ENCODE peak calls at places on chromosome 15, in four cellular contexts. V is IMR-90, K is neuronal stem cell, I is trophoblast cell. A is an unnamed sample.
A peak's percentile ranks its signal among the peaks of the same experiment; 100 is the strongest.

GRCh38 chr15:53193149-53193548 is 403.0 kb upstream of the ONECUT1 start:
- DNase-seq in V (no peak), K (peak; percentile 48), I (peak; percentile 49), A (no peak)

GRCh38 chr15:62895139-62895866 is 147.2 kb upstream of the TPM1 start:
- DNase-seq in V (peak; percentile 88), K (no peak), I (peak; percentile 68), A (peak; percentile 86)

GRCh38 chr15:94262201-94262600 is 30.8 kb downstream of the MCTP2 start:
- DNase-seq in V (no peak), K (no peak), I (no peak), A (no peak)

GRCh38 chr15:97804950-97805349 is 155.6 kb upstream of the ARRDC4 start:
- DNase-seq in V (no peak), K (no peak), I (no peak), A (no peak)

GRCh38 chr15:78880828-78881227 is 8.1 kb downstream of the MORF4L1 start:
- DNase-seq in V (peak; percentile 54), K (no peak), I (peak; percentile 85), A (no peak)

GRCh38 chr15:94673801-94674200 is 442.4 kb downstream of the MCTP2 start:
- DNase-seq in V (no peak), K (no peak), I (no peak), A (no peak)

GRCh38 chr15:57861039-57861638 is 154.6 kb downstream of the POLR2M start:
- DNase-seq in V (peak; percentile 66), K (peak; percentile 59), I (peak; percentile 86), A (peak; percentile 65)

GRCh38 chr15:71337197-71337845 is 222.1 kb downstream of the THSD4 start:
- DNase-seq in V (no peak), K (no peak), I (peak; percentile 99), A (peak; percentile 47)

GRCh38 chr15:58742424-58743160 is 6.9 kb downstream of the ADAM10 start:
- DNase-seq in V (peak; percentile 92), K (no peak), I (peak; percentile 95), A (peak; percentile 79)

GRCh38 chr15:34708422-34708821 is 46.4 kb downstream of the GJD2 start:
- DNase-seq in V (peak; percentile 66), K (peak; percentile 55), I (peak; percentile 60), A (peak; percentile 78)

GRCh38 chr15:101091080-101092017 is 160.5 kb downstream of the CHSY1 start:
- DNase-seq in V (peak; percentile 77), K (no peak), I (no peak), A (peak; percentile 77)

GRCh38 chr15:47196057-47196456 is 521.2 kb upstream of the SEMA6D start:
- DNase-seq in V (peak; percentile 87), K (peak; percentile 81), I (peak; percentile 92), A (peak; percentile 83)

GRCh38 chr15:82263350-82263749 is 732 bp downstream of the SAXO2 start:
- DNase-seq in V (no peak), K (no peak), I (peak; percentile 9), A (no peak)

GRCh38 chr15:56031836-56032235 is 38.4 kb upstream of the NEDD4 start:
- DNase-seq in V (no peak), K (no peak), I (no peak), A (no peak)

DNA sequence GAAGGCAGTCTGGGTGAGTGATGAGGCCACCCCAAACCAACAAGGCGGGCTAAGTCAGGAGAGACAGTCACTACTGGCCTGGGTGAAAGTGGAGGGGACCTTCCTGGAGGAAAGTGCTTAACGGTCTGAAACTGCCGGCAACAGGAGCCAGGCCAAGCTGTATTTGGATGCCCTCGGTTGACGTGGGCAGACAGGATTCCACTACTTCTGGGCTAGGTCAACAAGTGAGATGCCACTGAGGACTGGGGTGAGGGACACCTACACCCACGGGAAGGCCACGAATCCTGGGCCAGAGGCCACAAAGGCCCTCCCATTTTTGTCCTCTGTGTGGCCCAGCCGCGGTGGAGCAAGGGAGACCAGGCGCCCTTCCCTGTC is 12.3 kb downstream of the SPTBN5 start:
- DNase-seq in V (no peak), K (no peak), I (no peak), A (no peak)
- H4K8ac ChIP-seq in V (no peak overlapping the region), K (no peak overlapping the region), I (no peak overlapping the region), A (no peak overlapping the region)

GRCh38 chr15:65584241-65584640 is 26.7 kb downstream of the INTS14 start:
- DNase-seq in V (no peak), K (no peak), I (no peak), A (no peak)

GRCh38 chr15:65583701-65584100 is 27.2 kb downstream of the INTS14 start:
- DNase-seq in V (peak; percentile 41), K (peak; percentile 5), I (no peak), A (peak; percentile 86)

GRCh38 chr15:65587094-65587493 is 23.8 kb downstream of the INTS14 start:
- DNase-seq in V (no peak), K (no peak), I (no peak), A (no peak)
- H3K36me3 ChIP-seq in V (peaks cover 30% of the 10 kb centered on the region), K (peaks cover 14% of the 10 kb centered on the region), I (peaks cover 6% of the 10 kb centered on the region), A (peaks cover 91% of the 10 kb centered on the region)

GRCh38 chr15:89893696-89894450 is at the start of gene AP3S2:
- DNase-seq in V (peak; percentile 94), K (peak; percentile 86), I (peak; percentile 98), A (peak; percentile 97)
- H4K8ac ChIP-seq in V (peak within 1 kb of the TSS; percentile 73), K (no peak within 1 kb of the TSS), I (peak within 1 kb of the TSS; percentile 87), A (peak within 1 kb of the TSS; percentile 95)

GRCh38 chr15:39595621-39596221 is 14.8 kb downstream of the THBS1 start:
- DNase-seq in V (peak; percentile 43), K (no peak), I (no peak), A (peak; percentile 50)
- H3K36me3 ChIP-seq in V (peaks cover 44% of the 10 kb centered on the region), K (peaks cover 23% of the 10 kb centered on the region), I (peaks cover 24% of the 10 kb centered on the region), A (peaks cover 28% of the 10 kb centered on the region)

GRCh38 chr15:66588537-66588936 is 22.7 kb upstream of the LCTL start:
- DNase-seq in V (no peak), K (no peak), I (no peak), A (no peak)

GRCh38 chr15:66587749-66588148 is 22.0 kb upstream of the LCTL start:
- DNase-seq in V (no peak), K (no peak), I (no peak), A (no peak)

GRCh38 chr15:66590435-66590834 is 24.6 kb upstream of the LCTL start:
- DNase-seq in V (no peak), K (no peak), I (peak; percentile 30), A (no peak)

GRCh38 chr15:66587020-66587419 is 21.2 kb upstream of the LCTL start:
- DNase-seq in V (no peak), K (no peak), I (no peak), A (no peak)

GRCh38 chr15:66588971-66589370 is 23.2 kb upstream of the LCTL start:
- DNase-seq in V (no peak), K (no peak), I (no peak), A (no peak)
- H4K8ac ChIP-seq in V (no peak overlapping the region), K (no peak overlapping the region), I (no peak overlapping the region), A (no peak overlapping the region)

GRCh38 chr15:41279535-41280283 is 48.6 kb downstream of the CHP1 start:
- DNase-seq in V (no peak), K (no peak), I (no peak), A (no peak)

GRCh38 chr15:41283653-41284424 is 48.6 kb downstream of the OIP5 start:
- DNase-seq in V (peak; percentile 99), K (peak; percentile 98), I (peak; percentile 100), A (peak; percentile 99)

GRCh38 chr15:41281236-41281635 is 50.2 kb downstream of the CHP1 start:
- DNase-seq in V (peak; percentile 92), K (no peak), I (peak; percentile 46), A (peak; percentile 96)

GRCh38 chr15:41276821-41277220 is 45.8 kb downstream of the CHP1 start:
- DNase-seq in V (no peak), K (no peak), I (peak; percentile 90), A (no peak)

DNA sequence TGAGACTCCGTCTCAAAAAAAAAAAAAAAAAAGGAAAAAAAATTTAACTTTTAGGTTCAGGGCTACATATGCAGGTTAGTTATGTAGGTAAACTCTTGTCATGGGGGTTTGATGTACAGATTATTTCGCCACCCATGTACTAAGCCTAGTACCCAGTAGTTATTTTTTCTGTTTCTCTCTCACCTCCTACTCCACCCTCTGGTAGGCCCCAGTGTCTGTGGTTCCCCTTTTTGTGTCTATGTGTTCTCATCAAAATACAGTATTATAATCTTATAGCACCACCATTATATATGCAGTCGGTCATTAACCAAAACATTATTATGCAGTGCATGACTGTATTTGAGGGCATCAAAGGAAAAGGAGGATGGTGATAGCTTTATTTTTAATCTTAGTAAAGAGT is 47.3 kb downstream of the CHP1 start:
- DNase-seq in V (no peak), K (no peak), I (no peak), A (no peak)
- H3K36me3 ChIP-seq in V (peaks cover 16% of the 10 kb centered on the region), K (peaks cover 9% of the 10 kb centered on the region), I (peaks cover 7% of the 10 kb centered on the region), A (peaks cover 47% of the 10 kb centered on the region)

GRCh38 chr15:31852933-31853332 is 177.4 kb upstream of the CHRNA7 start:
- DNase-seq in V (no peak), K (no peak), I (no peak), A (no peak)
- H4K8ac ChIP-seq in V (no peak overlapping the region), K (no peak overlapping the region), I (no peak overlapping the region), A (no peak overlapping the region)

GRCh38 chr15:75206803-75207617 is 5.3 kb downstream of the C15orf39 start:
- DNase-seq in V (no peak), K (no peak), I (no peak), A (no peak)

GRCh38 chr15:75210867-75211266 is 9.2 kb downstream of the C15orf39 start:
- DNase-seq in V (no peak), K (no peak), I (no peak), A (no peak)

GRCh38 chr15:75207618-75208500 is 6.2 kb downstream of the C15orf39 start:
- DNase-seq in V (no peak), K (no peak), I (no peak), A (no peak)

GRCh38 chr15:75209289-75209676 is 7.6 kb downstream of the C15orf39 start:
- DNase-seq in V (no peak), K (no peak), I (no peak), A (no peak)

DNA sequence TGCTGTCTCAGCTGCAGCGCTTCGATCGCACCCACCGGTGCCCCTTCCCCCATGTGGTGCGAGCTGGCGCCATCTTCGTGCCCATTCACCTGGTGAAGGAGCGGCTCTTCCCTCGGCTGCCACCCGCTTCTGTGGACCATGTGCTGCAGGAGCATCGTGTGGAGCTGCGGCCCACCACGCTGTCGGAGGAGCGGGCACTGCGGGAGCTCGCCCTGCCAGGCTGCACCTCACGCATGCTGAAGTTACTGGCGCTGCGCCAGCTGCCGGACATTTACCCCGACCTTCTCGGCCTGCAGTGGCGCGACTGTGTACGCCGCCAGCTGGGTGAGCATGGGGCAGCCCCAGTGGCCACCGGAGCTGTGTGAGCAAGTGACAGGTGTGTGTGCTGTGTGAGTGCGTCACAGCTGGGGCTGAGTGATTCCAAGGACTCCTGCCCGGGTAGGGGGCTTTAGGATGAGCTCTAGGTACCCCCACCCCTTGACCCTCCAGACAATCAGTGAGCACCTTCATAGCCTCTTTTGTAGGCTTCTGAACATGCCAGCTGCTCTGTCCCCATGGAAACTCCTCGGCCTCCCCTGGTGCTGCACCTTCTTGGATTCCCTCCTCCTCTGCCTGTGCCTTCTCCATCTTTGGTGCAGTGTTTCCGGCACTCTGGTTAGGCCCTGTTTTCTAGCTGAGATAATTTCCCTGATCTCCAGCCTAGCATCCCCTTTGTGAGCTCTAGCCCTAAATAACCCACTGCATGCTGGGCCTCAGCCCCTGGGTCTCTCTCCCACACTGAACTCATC is 7.0 kb downstream of the C15orf39 start:
- DNase-seq in V (no peak), K (no peak), I (no peak), A (no peak)
- H3K36me3 ChIP-seq in V (peaks cover 68% of the 10 kb centered on the region), K (peaks cover 44% of the 10 kb centered on the region), I (peaks cover 50% of the 10 kb centered on the region), A (peaks cover 61% of the 10 kb centered on the region)

GRCh38 chr15:68318931-68319909 is 41.7 kb downstream of the FEM1B start:
- DNase-seq in V (no peak), K (no peak), I (no peak), A (no peak)
- H4K8ac ChIP-seq in V (no peak overlapping the region), K (no peak overlapping the region), I (no peak overlapping the region), A (no peak overlapping the region)

A was measured in mesenchymal stem cell.